ENCODE peak calls at places on chromosome 9, in five cellular contexts. X is GM23338, V is lower lobe of right lung, B is cardiac muscle cell, W is pancreas. M is an unnamed sample.

GRCh38 chr9:108300296-108301287 is 555.2 kb downstream of the ACTL7B start:
- DNase-seq in X (no peak), W (no peak), V (no peak), B (no peak), M (no peak)

GRCh38 chr9:4662989-4663792 is 1.1 kb downstream of the PLPP6 start:
- DNase-seq in B (no peak), W (no peak), V (no peak), X (peak; percentile 20), M (no peak)

GRCh38 chr9:70218767-70219166 is 40.0 kb upstream of the SMC5 start:
- DNase-seq in V (no peak), B (no peak), X (no peak), W (no peak), M (no peak)

GRCh38 chr9:20380546-20380945 is 241.8 kb downstream of the MLLT3 start:
- DNase-seq in B (no peak), W (no peak), X (no peak), V (no peak), M (no peak)

GRCh38 chr9:21153688-21154608 is 12.3 kb upstream of the IFNW1 start:
- DNase-seq in W (no peak), B (peak; percentile 23), V (peak; percentile 38), X (peak; percentile 71), M (no peak)

GRCh38 chr9:34346873-34347799 is 17.8 kb downstream of the NUDT2 start:
- DNase-seq in X (no peak), B (no peak), W (no peak), V (no peak), M (no peak)

GRCh38 chr9:15080401-15080800 is 170.2 kb upstream of the FREM1 start:
- DNase-seq in W (no peak), B (no peak), V (no peak), X (no peak), M (no peak)

GRCh38 chr9:76542360-76542759 is 83.4 kb downstream of the GCNT1 start:
- DNase-seq in B (no peak), X (peak; percentile 7), V (no peak), W (no peak), M (no peak)

GRCh38 chr9:76377791-76378190 is 16.4 kb downstream of the RFK start:
- DNase-seq in V (no peak), W (no peak), B (no peak), X (no peak), M (no peak)

GRCh38 chr9:34628656-34629491 is at the start of gene ARID3C:
- DNase-seq in B (peak; percentile 72), W (no peak), X (peak; percentile 69), V (peak; percentile 62), M (no peak)

GRCh38 chr9:3502560-3503398 is 23.0 kb downstream of the RFX3 start:
- DNase-seq in W (no peak), V (no peak), X (no peak), B (no peak), M (no peak)

GRCh38 chr9:121075251-121076036 is 689 bp downstream of the CNTRL start:
- DNase-seq in V (no peak), X (peak; percentile 27), B (peak; percentile 12), W (no peak), M (no peak)

GRCh38 chr9:85223506-85224108 is 518.1 kb downstream of the AGTPBP1 start:
- DNase-seq in B (no peak), X (no peak), V (no peak), W (no peak), M (no peak)

GRCh38 chr9:80790764-80791163 is 898.6 kb downstream of the TLE1 start:
- DNase-seq in W (no peak), X (no peak), V (no peak), B (no peak), M (no peak)

GRCh38 chr9:138003485-138004190 is 126.1 kb downstream of the CACNA1B start:
- DNase-seq in W (no peak), B (no peak), V (no peak), X (no peak), M (no peak)

GRCh38 chr9:8448226-8448625 is 648.6 kb upstream of the DMAC1 start:
- DNase-seq in X (no peak), V (no peak), W (no peak), B (no peak), M (no peak)

GRCh38 chr9:114284316-114285060 is 38.4 kb upstream of the ORM1 start:
- DNase-seq in V (peak; percentile 28), B (no peak), X (no peak), W (peak; percentile 8), M (no peak)

GRCh38 chr9:76162751-76163500 is 231.3 kb downstream of the RFK start:
- DNase-seq in W (no peak), V (no peak), X (no peak), B (peak; percentile 8), M (no peak)

GRCh38 chr9:109986423-109987055 is 206.5 kb downstream of the PALM2AKAP2 start:
- DNase-seq in B (no peak), W (no peak), X (no peak), V (no peak), M (no peak)

GRCh38 chr9:117092582-117092981 is 322.3 kb downstream of the ASTN2 start:
- DNase-seq in V (no peak), B (peak; percentile 31), X (no peak), W (no peak), M (no peak)

GRCh38 chr9:126781717-126782388 is 23.0 kb upstream of the ZBTB43 start:
- DNase-seq in W (peak; percentile 66), V (peak; percentile 88), X (peak; percentile 95), B (peak; percentile 93), M (no peak)

GRCh38 chr9:72843525-72844439 is 109.1 kb downstream of the ALDH1A1 start:
- DNase-seq in B (no peak), W (no peak), X (peak; percentile 68), V (no peak), M (no peak)

GRCh38 chr9:115524467-115525059 is 406.6 kb upstream of the TNC start:
- DNase-seq in B (peak; percentile 83), X (peak; percentile 81), W (no peak), V (no peak), M (no peak)

GRCh38 chr9:71985070-71985956 is 73.9 kb downstream of the C9orf85 start:
- DNase-seq in X (peak; percentile 92), W (no peak), V (no peak), B (peak; percentile 28), M (no peak)

GRCh38 chr9:96553070-96553469 is 66.6 kb downstream of the CDC14B start:
- DNase-seq in W (no peak), B (no peak), V (no peak), X (no peak), M (no peak)

GRCh38 chr9:131098391-131099087 is 2.2 kb downstream of the AIF1L start:
- DNase-seq in B (no peak), W (no peak), X (peak; percentile 50), V (no peak), M (no peak)
- H3K4me3 ChIP-seq in B (no peak overlapping the region), W (no peak overlapping the region), X (peak overlapping the region; percentile 85), V (no peak overlapping the region), M (no peak overlapping the region)

GRCh38 chr9:1231998-1232919 is 182.1 kb downstream of the DMRT2 start:
- DNase-seq in V (peak; percentile 67), X (no peak), B (no peak), W (peak; percentile 82), M (no peak)
- H3K4me3 ChIP-seq in V (no peak overlapping the region), X (no peak overlapping the region), B (no peak overlapping the region), W (no peak overlapping the region), M (no peak overlapping the region)

DNA sequence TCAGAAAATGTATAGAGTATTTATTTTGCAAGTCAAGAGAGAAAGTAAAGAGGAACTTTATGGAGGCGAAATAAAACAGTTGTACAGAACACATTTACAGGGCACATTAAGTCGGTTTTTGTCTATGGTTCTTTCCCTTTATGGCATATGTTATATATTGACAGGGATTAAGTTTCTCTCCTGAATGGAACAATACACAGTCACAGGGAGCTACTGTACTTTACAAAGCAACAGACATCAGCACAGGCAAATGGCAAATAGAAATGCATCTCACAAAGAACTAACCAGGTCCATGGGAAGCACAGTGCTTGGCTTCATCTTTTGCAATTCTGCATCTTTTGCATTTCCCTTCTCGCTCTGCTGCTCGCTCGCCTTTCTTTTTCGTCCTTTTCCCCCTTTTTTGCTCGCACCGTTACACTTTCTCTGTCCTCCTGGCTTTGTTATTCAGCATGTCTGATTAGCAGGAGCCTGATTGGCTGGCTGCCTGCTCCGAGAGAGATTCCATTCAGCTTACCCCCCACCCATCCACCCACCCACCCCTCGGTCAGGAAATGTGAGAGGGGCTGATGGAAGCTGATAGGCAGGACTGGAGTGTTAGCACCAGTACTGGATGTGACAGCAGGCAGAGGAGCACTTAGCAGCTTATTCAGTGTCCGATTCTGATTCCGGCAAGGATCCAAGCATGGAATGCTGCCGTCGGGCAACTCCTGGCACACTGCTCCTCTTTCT is at the start of gene ADAMTSL1:
- DNase-seq in X (peak; percentile 88), B (peak; percentile 82), W (peak; percentile 15), V (no peak), M (no peak)
- H3K4me3 ChIP-seq in X (peak within 1 kb of the TSS; percentile 46), B (peak within 1 kb of the TSS; percentile 31), W (no peak within 1 kb of the TSS), V (peak within 1 kb of the TSS; percentile 31), M (peak within 1 kb of the TSS; percentile 34)

DNA sequence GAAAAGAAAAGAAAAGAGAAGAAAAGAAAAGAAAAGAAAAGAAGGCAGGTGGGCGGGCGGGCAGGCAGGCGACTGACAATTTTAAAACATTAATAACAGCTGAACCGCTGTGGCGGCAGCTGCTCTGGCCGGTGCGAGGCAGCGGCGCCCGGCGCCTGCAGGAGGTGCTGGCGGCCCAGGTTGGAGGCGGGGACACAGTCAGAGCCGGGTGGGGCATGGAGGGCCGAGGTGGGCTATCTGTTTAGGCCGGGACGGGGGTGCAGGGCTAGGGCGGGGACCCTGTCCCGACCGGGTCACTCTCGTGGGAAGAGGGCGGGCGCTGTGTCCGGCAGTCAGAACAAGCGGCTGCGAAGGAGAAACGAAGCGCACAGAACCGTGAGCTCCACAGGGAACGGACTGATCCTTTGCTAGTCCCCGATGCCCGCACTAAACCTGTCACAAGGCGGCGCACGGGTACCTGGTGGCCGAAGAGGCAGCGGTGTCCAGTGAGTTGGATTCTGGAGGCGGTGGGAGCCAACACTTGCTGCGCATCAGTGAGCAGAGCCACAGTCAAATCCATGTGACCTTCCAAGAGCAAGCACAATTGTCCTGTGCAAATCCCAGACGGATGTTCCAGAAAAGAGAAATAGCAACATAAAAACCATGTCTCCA is 13.6 kb upstream of the ALDOB start:
- DNase-seq in W (peak; percentile 91), B (peak; percentile 85), X (peak; percentile 93), V (peak; percentile 81), M (no peak)
- H3K4me3 ChIP-seq in W (peak overlapping the region; percentile 60), B (peak overlapping the region; percentile 59), X (peak overlapping the region; percentile 70), V (peak overlapping the region; percentile 62), M (peak overlapping the region; percentile 45)

GRCh38 chr9:104971521-104971920 is 43.6 kb upstream of the ABCA1 start:
- DNase-seq in X (peak; percentile 40), B (no peak), V (no peak), W (no peak), M (no peak)

GRCh38 chr9:104972242-104972866 is 44.4 kb upstream of the ABCA1 start:
- DNase-seq in W (no peak), X (no peak), B (no peak), V (no peak), M (no peak)

GRCh38 chr9:104970588-104970987 is 42.6 kb upstream of the ABCA1 start:
- DNase-seq in B (no peak), V (no peak), W (no peak), X (no peak), M (no peak)

GRCh38 chr9:104968025-104968982 is 40.3 kb upstream of the ABCA1 start:
- DNase-seq in X (peak; percentile 92), W (peak; percentile 83), V (peak; percentile 92), B (peak; percentile 93), M (no peak)

GRCh38 chr9:104969116-104969515 is 41.2 kb upstream of the ABCA1 start:
- DNase-seq in W (no peak), V (no peak), X (peak; percentile 72), B (no peak), M (no peak)
- H3K4me3 ChIP-seq in W (no peak overlapping the region), V (peak overlapping the region; percentile 83), X (peak overlapping the region; percentile 79), B (no peak overlapping the region), M (no peak overlapping the region)

M was measured in vagina.